ENCODE peak calls at places on chromosomes 3 and 15, in five cellular contexts. I is fibroblast of the aortic adventitia; P is AG09319; K is stimulated activated CD4-positive, alpha-beta T cell treated with anti-CD3 and anti-CD28 coated beads, Interleukin-1b, Interleukin-23, amount 100 ng/mL, for 4 hours; D is OCI-LY7. Q is an unnamed sample.

GRCh38 chr3:71581451-71581980 is 2.0 kb downstream of the FOXP1 start:
- DNase-seq in P (no peak), D (peak), I (peak), K (peak), Q (no peak)

GRCh38 chr15:62444104-62445027 is 279.3 kb upstream of the C2CD4B start:
- DNase-seq in P (peak), I (peak), K (no peak), D (no peak), Q (no peak)

GRCh38 chr3:66320390-66320789 is 99.6 kb downstream of the SLC25A26 start:
- DNase-seq in D (no peak), I (no peak), P (no peak), K (no peak), Q (no peak)

GRCh38 chr3:101574388-101575156 is 592 bp downstream of the PCNP start:
- DNase-seq in K (peak), D (peak), I (peak), P (no peak), Q (no peak)

GRCh38 chr3:186888569-186888968 is 41.8 kb upstream of the ST6GAL1 start:
- DNase-seq in K (no peak), D (no peak), I (no peak), P (no peak), Q (no peak)

GRCh38 chr15:25331404-25331803 is 107.4 kb downstream of the UBE3A start:
- DNase-seq in P (no peak), K (no peak), I (no peak), D (no peak), Q (no peak)

GRCh38 chr3:99925584-99925983 is 107.9 kb downstream of the CMSS1 start:
- DNase-seq in P (no peak), D (no peak), K (no peak), I (peak), Q (no peak)

GRCh38 chr3:187696036-187696435 is 6.3 kb downstream of the RTP2 start:
- DNase-seq in K (no peak), I (no peak), P (no peak), D (no peak), Q (no peak)

GRCh38 chr3:105532251-105532650 is 165.5 kb downstream of the ALCAM start:
- DNase-seq in P (no peak), K (no peak), I (no peak), D (no peak), Q (no peak)

GRCh38 chr3:151462278-151462779 is 1.5 kb upstream of the IGSF10 start:
- DNase-seq in P (no peak), I (no peak), K (no peak), D (no peak), Q (no peak)

GRCh38 chr3:101976473-101976872 is 127.2 kb downstream of the NFKBIZ start:
- DNase-seq in I (peak), K (no peak), D (no peak), P (no peak), Q (no peak)

GRCh38 chr3:44402548-44402947 is 64.0 kb downstream of the TCAIM start:
- DNase-seq in P (no peak), I (no peak), D (no peak), K (no peak), Q (no peak)